ENCODE peak calls at places on chromosome 13, in seven cellular contexts. S is sigmoid colon, Q is gastrocnemius medialis, R is ovary, V is heart left ventricle, X is HCT116, I is tibial nerve. N is an unnamed sample.

GRCh38 chr13:40652588-40652940 is 13.9 kb downstream of the FOXO1 start:
- DNase-seq in S (no peak), Q (no peak), R (no peak), V (no peak), X (no peak), I (no peak), N (no peak)

GRCh38 chr13:20161275-20161950 is 561 bp upstream of the GJA3 start:
- DNase-seq in S (no peak), Q (no peak), R (no peak), V (no peak), X (no peak), I (no peak), N (no peak)

GRCh38 chr13:85317781-85318180 is 481.4 kb downstream of the SLITRK6 start:
- DNase-seq in S (no peak), Q (no peak), R (no peak), V (no peak), X (no peak), I (no peak), N (no peak)

GRCh38 chr13:51643114-51643881 is 59.0 kb downstream of the WDFY2 start:
- DNase-seq in S (no peak), Q (no peak), R (no peak), V (no peak), X (no peak), I (no peak), N (no peak)

GRCh38 chr13:46329624-46330023 is 57.4 kb downstream of the RUBCNL start:
- DNase-seq in S (no peak), Q (no peak), R (no peak), V (no peak), X (no peak), I (no peak), N (no peak)

GRCh38 chr13:60583196-60583908 is 186.3 kb downstream of the TDRD3 start:
- DNase-seq in S (no peak), Q (no peak), R (no peak), V (no peak), X (no peak), I (peak), N (no peak)

GRCh38 chr13:114000151-114001040 is 26.5 kb upstream of the C13orf46 start:
- DNase-seq in S (no peak), Q (no peak), R (no peak), V (peak), X (no peak), I (no peak), N (no peak)

GRCh38 chr13:51844862-51845573 is at the start of gene TMEM272:
- DNase-seq in S (no peak), Q (no peak), R (peak), V (peak), X (peak), I (no peak), N (no peak)

GRCh38 chr13:105929486-105929885 is 606.0 kb downstream of the EFNB2 start:
- DNase-seq in S (no peak), Q (no peak), R (no peak), V (no peak), X (no peak), I (no peak), N (no peak)

GRCh38 chr13:41188584-41188983 is 5.8 kb downstream of the KBTBD7 start:
- DNase-seq in S (no peak), Q (no peak), R (no peak), V (no peak), X (no peak), I (no peak), N (no peak)

GRCh38 chr13:34911159-34911558 is 30.9 kb upstream of the NBEA start:
- DNase-seq in S (no peak), Q (no peak), R (no peak), V (no peak), X (no peak), I (no peak), N (no peak)

GRCh38 chr13:106867249-106867648 is 299.3 kb upstream of the ARGLU1 start:
- DNase-seq in S (no peak), Q (no peak), R (no peak), V (no peak), X (no peak), I (no peak), N (no peak)

GRCh38 chr13:45368571-45368970 is 27.6 kb upstream of the TPT1 start:
- DNase-seq in S (no peak), Q (no peak), R (no peak), V (no peak), X (no peak), I (no peak), N (no peak)

GRCh38 chr13:27137759-27138158 is 33.9 kb downstream of the USP12 start:
- DNase-seq in S (no peak), Q (peak), R (no peak), V (no peak), X (no peak), I (no peak), N (no peak)

GRCh38 chr13:100836696-100837095 is 162.1 kb upstream of the TMTC4 start:
- DNase-seq in S (no peak), Q (no peak), R (no peak), V (no peak), X (no peak), I (no peak), N (no peak)

DNA sequence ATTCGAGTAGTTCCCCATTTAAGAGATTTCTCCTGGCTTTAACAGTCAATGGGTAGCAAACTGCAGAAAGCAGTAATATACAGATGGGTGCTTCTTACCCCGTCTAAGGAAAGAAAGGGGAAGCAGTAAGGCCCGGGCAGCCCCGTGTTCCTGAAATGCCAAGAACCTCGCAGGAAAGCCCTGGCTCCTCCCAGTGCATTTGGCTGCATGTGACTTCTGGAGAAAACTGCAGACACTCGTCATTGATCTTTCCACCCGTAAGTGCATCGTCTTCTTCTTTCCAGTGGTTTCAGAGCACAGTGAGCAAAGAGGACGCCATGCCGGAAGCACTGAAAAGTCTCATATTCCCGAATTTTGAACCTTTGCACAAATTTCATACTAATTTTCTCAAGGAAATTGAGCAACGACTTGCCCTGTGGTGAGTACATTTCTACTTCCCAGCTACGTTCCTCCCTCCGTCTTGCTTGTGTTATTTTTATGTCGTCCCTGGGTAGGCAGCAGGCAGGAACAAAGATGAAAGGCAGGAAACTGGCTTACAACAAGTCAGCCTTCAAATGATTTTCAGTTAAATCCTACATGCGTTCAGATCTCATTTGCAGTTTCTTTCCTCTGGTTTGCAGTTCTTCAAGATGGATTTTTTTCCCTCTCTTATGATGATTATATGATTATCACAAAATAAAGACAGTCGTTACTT is 165.1 kb downstream of the STK24 start:
- DNase-seq in S (peak), Q (peak), R (no peak), V (no peak), X (no peak), I (no peak), N (peak)
- TF ChIP-seq POLR2A in S (no peak), Q (no peak), R (no peak), V (no peak), X (no peak), I (no peak), N (no peak)

GRCh38 chr13:110537116-110537515 is 24.4 kb downstream of the RAB20 start:
- DNase-seq in S (peak), Q (no peak), R (no peak), V (no peak), X (no peak), I (no peak), N (no peak)
- TF ChIP-seq CTCF in S (no peak), Q (no peak), R (no peak), V (no peak), X (no peak), I (no peak), N (no peak)

DNA sequence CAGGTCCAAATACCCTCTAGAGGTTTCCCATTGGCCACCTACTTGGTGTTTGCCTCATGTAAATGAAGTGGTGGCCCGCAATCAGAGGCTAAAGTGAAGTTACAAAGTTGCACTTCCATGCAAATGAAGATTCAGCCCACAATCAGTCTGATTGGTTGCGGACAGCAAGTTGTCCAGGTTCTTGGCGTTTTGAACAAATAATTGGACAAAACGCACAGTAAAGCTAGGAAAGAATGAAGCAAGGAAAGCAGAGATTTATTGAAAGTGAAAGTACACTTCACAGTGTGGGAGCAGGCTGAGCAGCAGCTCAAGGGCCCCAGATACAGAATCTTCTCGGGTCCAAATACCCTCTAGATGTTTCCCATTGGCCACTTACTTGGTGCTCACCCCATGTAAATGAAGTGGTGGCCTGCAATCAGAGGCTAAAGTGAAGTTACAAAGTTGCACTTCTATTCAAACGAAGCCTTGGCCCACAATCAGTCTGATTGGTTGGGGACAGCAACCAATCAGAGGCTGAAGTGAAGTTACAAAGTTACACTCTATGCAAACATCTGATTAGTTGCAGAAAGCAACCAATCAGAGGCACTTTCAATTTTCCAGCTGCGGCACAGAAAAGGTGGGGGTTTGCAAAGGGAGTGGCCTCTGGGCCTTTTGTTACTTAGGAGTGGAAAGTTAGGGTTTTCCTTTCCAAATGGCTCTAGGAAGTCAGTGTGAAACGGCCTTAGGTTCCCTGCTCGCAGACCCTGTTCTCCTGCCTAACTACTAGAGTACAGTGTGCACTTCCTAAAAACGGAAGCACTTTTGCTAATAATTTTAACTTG is 4.7 kb upstream of the TM9SF2 start:
- DNase-seq in S (peak), Q (peak), R (peak), V (no peak), X (peak), I (no peak), N (peak)
- TF ChIP-seq POLR2A in S (no peak), Q (peak), R (no peak), V (no peak), X (no peak), I (peak), N (no peak)

GRCh38 chr13:91132381-91132780 is 215.1 kb upstream of the MIR17HG start:
- DNase-seq in S (no peak), Q (no peak), R (no peak), V (no peak), X (no peak), I (no peak), N (no peak)

GRCh38 chr13:91132786-91133185 is 214.7 kb upstream of the MIR17HG start:
- DNase-seq in S (no peak), Q (no peak), R (no peak), V (no peak), X (no peak), I (no peak), N (no peak)

GRCh38 chr13:91135376-91135775 is 212.1 kb upstream of the MIR17HG start:
- DNase-seq in S (no peak), Q (no peak), R (no peak), V (no peak), X (no peak), I (no peak), N (no peak)

GRCh38 chr13:91134773-91135124 is 212.7 kb upstream of the MIR17HG start:
- DNase-seq in S (no peak), Q (no peak), R (no peak), V (no peak), X (no peak), I (no peak), N (no peak)

DNA sequence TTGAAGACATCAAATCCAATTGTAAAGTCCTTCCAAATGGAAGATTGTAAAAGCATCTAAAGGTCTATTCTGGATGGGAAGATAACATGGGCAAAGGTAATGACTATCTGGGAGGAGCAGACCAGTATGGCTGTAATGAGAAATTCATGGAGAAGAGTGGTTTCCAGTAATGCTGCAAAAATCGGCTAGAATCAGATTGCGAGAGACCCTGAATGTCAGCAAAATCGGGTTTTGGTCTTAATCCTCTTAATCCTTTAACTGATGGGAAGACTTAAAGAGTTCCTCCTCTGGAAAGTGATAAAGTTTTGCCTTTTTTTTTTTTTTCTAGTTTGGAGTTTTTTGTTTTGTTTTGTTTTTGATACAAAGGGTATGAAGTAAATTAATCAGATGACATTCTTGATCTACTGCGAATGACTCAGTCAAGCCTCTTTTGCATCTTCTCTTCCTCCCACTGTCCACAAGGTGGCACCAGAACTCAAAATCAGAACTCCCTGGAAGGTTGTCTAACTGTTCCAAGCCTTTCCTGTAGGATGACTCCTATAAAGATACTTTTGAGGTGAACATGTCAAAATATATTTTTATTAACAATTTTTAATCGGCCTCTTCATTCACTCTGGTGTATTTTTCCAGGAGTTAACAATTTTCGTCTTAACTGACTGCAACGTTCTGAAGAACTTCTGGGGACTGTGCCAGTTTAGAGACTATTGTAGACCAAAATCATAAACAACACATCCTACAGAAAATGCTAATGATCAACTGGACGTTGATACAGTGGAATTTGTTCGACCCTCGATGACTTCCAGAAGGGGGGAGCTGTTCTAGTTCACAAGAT is 213.3 kb upstream of the MIR17HG start:
- DNase-seq in S (no peak), Q (no peak), R (no peak), V (no peak), X (peak), I (no peak), N (peak)
- TF ChIP-seq CTCF in S (peak), Q (peak), R (no peak), V (peak), X (peak), I (peak), N (no peak)